ENCODE peak calls at places on chromosome 1, in nine cellular contexts. S is amygdala; M is activated CD4-positive, alpha-beta T cell treated with anti-CD3 and anti-CD28 coated beads, Interleukin-2, amount 50 U/mL, for 48 hours; D is Caki2; I is tibial nerve; C is foreskin fibroblast; F is esophagus muscularis mucosa; Q is GDM1; K is hypothalamus. R is an unnamed sample.

GRCh38 chr1:218397752-218398339 is 52.7 kb downstream of the TGFB2 start:
- DNase-seq in F (no peak), Q (no peak), D (peak), M (no peak), S (no peak), K (no peak), I (no peak), C (no peak), R (no peak)

GRCh38 chr1:201172999-201173610 is 17.5 kb upstream of the IGFN1 start:
- DNase-seq in I (no peak), M (no peak), Q (no peak), F (no peak), C (peak), S (no peak), D (no peak), K (no peak), R (no peak)

GRCh38 chr1:88774151-88774556 is 90.1 kb downstream of the PKN2 start:
- DNase-seq in M (peak), F (no peak), S (no peak), I (no peak), C (no peak), K (no peak), Q (no peak), D (peak), R (no peak)

GRCh38 chr1:90174246-90174645 is 179.3 kb downstream of the ZNF326 start:
- DNase-seq in F (no peak), K (no peak), M (no peak), S (no peak), C (no peak), Q (no peak), D (peak), I (no peak), R (no peak)

GRCh38 chr1:15799004-15799867 is 8.2 kb downstream of the UQCRHL start:
- DNase-seq in K (no peak), I (peak), M (peak), C (peak), F (no peak), D (peak), S (peak), Q (no peak), R (no peak)

GRCh38 chr1:36836916-36837315 is 197.4 kb downstream of the GRIK3 start:
- DNase-seq in D (no peak), I (no peak), S (no peak), K (no peak), Q (no peak), M (no peak), C (no peak), F (no peak), R (no peak)

GRCh38 chr1:152110860-152111514 is 4.3 kb downstream of the TCHH start:
- DNase-seq in M (peak), C (peak), I (no peak), K (no peak), S (no peak), Q (peak), F (no peak), D (peak), R (no peak)

GRCh38 chr1:198865288-198865687 is 226.4 kb downstream of the PTPRC start:
- DNase-seq in Q (no peak), S (no peak), C (no peak), M (no peak), D (no peak), K (no peak), I (no peak), F (no peak), R (no peak)